ENCODE peak calls at places on chromosomes 6 and 20, in six cellular contexts. L is foreskin fibroblast, Q is psoas muscle, Y is GM12864, B is HFF-Myc, W is thoracic aorta. K is an unnamed sample.

GRCh38 chr6:160394654-160395035 is 46.5 kb downstream of the SLC22A3 start:
- DNase-seq in L (no peak), Q (no peak), Y (no peak), B (no peak), W (no peak), K (no peak)

GRCh38 chr6:4615891-4616290 is 160.3 kb upstream of the CDYL start:
- DNase-seq in L (peak), Q (peak), Y (no peak), B (no peak), W (no peak), K (no peak)

GRCh38 chr6:22147983-22148797 is 148.6 kb downstream of the PRL start:
- DNase-seq in L (peak), Q (no peak), Y (no peak), B (peak), W (no peak), K (no peak)

GRCh38 chr6:168302534-168302933 is 17.0 kb downstream of the DACT2 start:
- DNase-seq in L (no peak), Q (no peak), Y (no peak), B (no peak), W (no peak), K (no peak)

GRCh38 chr6:133804263-133804662 is 84.7 kb upstream of the TCF21 start:
- DNase-seq in L (peak), Q (no peak), Y (no peak), B (no peak), W (no peak), K (no peak)

GRCh38 chr20:16061394-16061793 is 511.9 kb downstream of the KIF16B start:
- DNase-seq in L (no peak), Q (no peak), Y (no peak), B (no peak), W (no peak), K (no peak)

GRCh38 chr6:19142236-19142635 is 694.9 kb upstream of the ID4 start:
- DNase-seq in L (no peak), Q (no peak), Y (no peak), B (no peak), W (no peak), K (no peak)

GRCh38 chr6:47952640-47953039 is 158.4 kb downstream of the PTCHD4 start:
- DNase-seq in L (no peak), Q (no peak), Y (no peak), B (no peak), W (no peak), K (no peak)

GRCh38 chr6:12718025-12718424 is 1.5 kb downstream of the PHACTR1 start:
- DNase-seq in L (peak), Q (no peak), Y (no peak), B (peak), W (no peak), K (no peak)

GRCh38 chr6:139490482-139490881 is 116.0 kb upstream of the CITED2 start:
- DNase-seq in L (peak), Q (no peak), Y (peak), B (peak), W (no peak), K (no peak)

GRCh38 chr6:44161997-44162338 is 3.3 kb downstream of the CAPN11 start:
- DNase-seq in L (peak), Q (no peak), Y (no peak), B (no peak), W (no peak), K (no peak)

GRCh38 chr20:4592316-4593148 is 129.2 kb upstream of the PRND start:
- DNase-seq in L (peak), Q (peak), Y (no peak), B (no peak), W (no peak), K (no peak)

GRCh38 chr6:33995046-33995872 is 150.6 kb downstream of the GRM4 start:
- DNase-seq in L (no peak), Q (no peak), Y (no peak), B (no peak), W (no peak), K (peak)
- TF ChIP-seq CTCF in L (no peak), Q (no peak), Y (no peak), B (no peak), W (no peak), K (no peak)

GRCh38 chr20:58647162-58647813 is 3.8 kb upstream of the STX16 start:
- DNase-seq in L (no peak), Q (no peak), Y (no peak), B (no peak), W (no peak), K (no peak)
- TF ChIP-seq CTCF in L (no peak), Q (no peak), Y (peak), B (no peak), W (no peak), K (peak)

GRCh38 chr6:157669747-157670216 is 153.3 kb upstream of the SNX9 start:
- DNase-seq in L (peak), Q (peak), Y (no peak), B (no peak), W (peak), K (no peak)
- TF ChIP-seq CTCF in L (peak), Q (peak), Y (no peak), B (no peak), W (peak), K (no peak)

GRCh38 chr6:2396292-2396691 is 150.9 kb upstream of the GMDS start:
- DNase-seq in L (no peak), Q (no peak), Y (no peak), B (no peak), W (no peak), K (no peak)
- TF ChIP-seq CTCF in L (no peak), Q (no peak), Y (no peak), B (peak), W (no peak), K (no peak)

DNA sequence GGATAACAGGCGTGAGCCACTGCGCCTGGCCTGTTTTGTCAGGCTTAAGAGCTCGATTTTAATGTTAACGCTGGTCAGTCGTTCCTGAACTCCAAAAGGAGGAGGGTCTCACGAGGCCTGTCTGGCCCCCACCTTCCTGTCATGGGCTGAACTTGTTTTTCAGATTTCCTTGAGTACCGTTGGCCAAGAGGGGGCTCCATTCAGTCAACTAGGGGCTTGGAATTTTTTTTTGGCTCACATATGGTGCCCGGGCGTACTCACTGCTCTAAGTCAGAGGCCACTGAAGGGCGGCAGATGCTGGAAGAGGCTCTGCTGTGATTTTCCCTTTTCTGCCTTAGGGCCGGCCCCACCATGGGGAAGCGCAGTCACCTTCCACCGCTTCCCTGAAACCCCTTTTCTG is 6.9 kb upstream of the BIRC7 start:
- DNase-seq in L (peak), Q (no peak), Y (no peak), B (no peak), W (no peak), K (no peak)
- TF ChIP-seq CTCF in L (no peak), Q (no peak), Y (no peak), B (no peak), W (no peak), K (no peak)

DNA sequence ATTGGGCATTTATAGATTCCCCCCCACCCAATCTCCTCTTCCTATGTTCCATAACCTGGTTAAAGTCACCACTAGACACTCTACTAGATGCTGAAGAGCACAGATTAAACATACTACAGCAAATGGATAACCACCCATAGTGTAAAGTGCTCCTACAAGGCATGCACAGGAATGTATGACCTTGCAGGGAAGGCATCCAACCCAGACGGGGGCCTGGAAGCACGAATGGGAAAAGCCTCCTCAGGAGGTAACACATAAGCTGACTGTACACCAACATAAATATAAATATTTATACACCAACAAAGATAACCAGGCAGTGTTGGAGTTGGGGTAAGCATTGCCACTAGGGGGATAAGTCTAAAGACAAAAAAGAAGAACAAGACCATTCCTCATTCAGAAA is 691.7 kb downstream of the GRIK2 start:
- DNase-seq in L (no peak), Q (no peak), Y (no peak), B (no peak), W (no peak), K (no peak)
- TF ChIP-seq CTCF in L (no peak), Q (no peak), Y (no peak), B (no peak), W (no peak), K (no peak)

GRCh38 chr6:24902782-24903181 is 33.0 kb downstream of the RIPOR2 start:
- DNase-seq in L (peak), Q (no peak), Y (no peak), B (no peak), W (no peak), K (no peak)
- TF ChIP-seq CTCF in L (no peak), Q (no peak), Y (no peak), B (no peak), W (no peak), K (no peak)

GRCh38 chr20:19211661-19212523 is 550 bp upstream of the SLC24A3 start:
- DNase-seq in L (peak), Q (peak), Y (no peak), B (no peak), W (no peak), K (no peak)
- TF ChIP-seq CTCF in L (no peak), Q (peak), Y (no peak), B (no peak), W (no peak), K (no peak)

DNA sequence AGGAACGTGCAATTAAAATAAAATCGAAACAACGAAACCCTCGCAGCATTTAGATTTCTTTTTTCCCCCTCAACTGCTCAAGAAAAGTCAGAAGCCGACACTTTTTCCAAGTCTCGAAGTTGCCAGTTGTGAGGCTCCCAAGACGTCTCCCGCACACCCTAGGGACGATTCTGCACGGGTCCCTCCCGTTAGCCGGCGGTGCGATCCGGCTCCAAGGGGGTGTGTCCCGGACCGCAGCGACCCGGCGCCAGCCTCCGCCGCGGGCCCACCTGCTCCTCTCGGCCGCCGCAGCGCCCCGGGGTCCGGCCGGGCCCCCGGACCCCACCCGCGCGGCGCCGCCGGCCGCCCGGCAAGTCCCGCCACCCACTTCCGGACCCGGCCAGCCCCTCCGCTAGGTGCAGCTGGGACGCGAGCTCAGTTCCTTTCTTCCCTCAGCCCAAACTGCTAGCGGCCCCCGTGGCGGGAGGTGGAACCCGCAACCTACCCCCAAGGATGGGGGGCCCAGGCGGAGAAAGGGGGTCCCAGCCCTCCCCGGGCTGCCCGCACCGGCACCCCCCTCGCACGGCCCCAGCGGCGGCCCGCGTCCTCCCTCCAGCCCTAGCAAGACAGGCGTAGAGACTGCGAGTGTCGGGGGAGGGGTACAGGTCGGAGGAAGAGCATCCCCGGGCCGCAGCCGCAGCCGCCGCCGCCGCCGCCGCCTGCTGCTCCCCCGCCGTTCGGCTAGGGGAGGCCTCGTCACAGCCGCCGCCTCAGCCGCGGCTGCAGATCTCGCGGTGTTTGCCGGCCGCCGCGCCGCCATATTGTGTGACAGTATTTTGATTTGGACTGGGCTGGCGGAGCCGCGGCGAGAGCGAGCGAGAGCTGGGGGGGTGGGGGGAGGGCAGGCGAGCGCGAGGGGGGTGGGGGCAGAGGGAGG is 514 bp upstream of the TAB2 start:
- DNase-seq in L (peak), Q (peak), Y (no peak), B (peak), W (peak), K (peak)
- TF ChIP-seq CTCF in L (no peak), Q (peak), Y (peak), B (no peak), W (peak), K (peak)

GRCh38 chr6:150668882-150669476 is 69.3 kb downstream of the PLEKHG1 start:
- DNase-seq in L (no peak), Q (no peak), Y (no peak), B (no peak), W (no peak), K (no peak)

GRCh38 chr6:150664091-150664490 is 64.4 kb downstream of the PLEKHG1 start:
- DNase-seq in L (no peak), Q (no peak), Y (no peak), B (no peak), W (no peak), K (no peak)

GRCh38 chr6:150670311-150670710 is 70.6 kb downstream of the PLEKHG1 start:
- DNase-seq in L (no peak), Q (no peak), Y (no peak), B (no peak), W (no peak), K (no peak)

GRCh38 chr6:150666071-150666470 is 66.4 kb downstream of the PLEKHG1 start:
- DNase-seq in L (no peak), Q (no peak), Y (no peak), B (peak), W (no peak), K (no peak)

GRCh38 chr6:150667977-150668716 is 68.5 kb downstream of the PLEKHG1 start:
- DNase-seq in L (peak), Q (peak), Y (no peak), B (peak), W (peak), K (no peak)
- TF ChIP-seq CTCF in L (no peak), Q (no peak), Y (no peak), B (peak), W (peak), K (no peak)